ENCODE peak calls at places on chromosome 7, in four cellular contexts. One of them, this sample, is unnamed.

GRCh38 chr7:41696323-41696916 is 6.5 kb downstream of the INHBA start:
- DNase-seq in activated CD4-positive, CD25-positive, alpha-beta regulatory T cell: no peak
- DNase-seq in neural progenitor cell: peak; percentile 90
- DNase-seq in Right ventricle myocardium superior: peak; percentile 86
- DNase-seq in this sample: no peak

GRCh38 chr7:46091071-46091470 is 170.0 kb upstream of the IGFBP3 start:
- DNase-seq in activated CD4-positive, CD25-positive, alpha-beta regulatory T cell: no peak
- DNase-seq in neural progenitor cell: no peak
- DNase-seq in Right ventricle myocardium superior: no peak
- DNase-seq in this sample: no peak

GRCh38 chr7:26694156-26694555 is 170.2 kb downstream of the SKAP2 start:
- DNase-seq in activated CD4-positive, CD25-positive, alpha-beta regulatory T cell: no peak
- DNase-seq in neural progenitor cell: no peak
- DNase-seq in Right ventricle myocardium superior: no peak
- DNase-seq in this sample: no peak

GRCh38 chr7:130256716-130257115 is 9.9 kb upstream of the CPA2 start:
- DNase-seq in activated CD4-positive, CD25-positive, alpha-beta regulatory T cell: no peak
- DNase-seq in neural progenitor cell: peak; percentile 26
- DNase-seq in Right ventricle myocardium superior: no peak
- DNase-seq in this sample: no peak

GRCh38 chr7:55476852-55477780 is 95.2 kb downstream of the VOPP1 start:
- DNase-seq in activated CD4-positive, CD25-positive, alpha-beta regulatory T cell: no peak
- DNase-seq in neural progenitor cell: no peak
- DNase-seq in Right ventricle myocardium superior: no peak
- DNase-seq in this sample: no peak

GRCh38 chr7:33452805-33453502 is 323.6 kb downstream of the BBS9 start:
- DNase-seq in activated CD4-positive, CD25-positive, alpha-beta regulatory T cell: no peak
- DNase-seq in neural progenitor cell: no peak
- DNase-seq in Right ventricle myocardium superior: no peak
- DNase-seq in this sample: no peak

GRCh38 chr7:120043250-120043649 is 229.7 kb upstream of the KCND2 start:
- DNase-seq in activated CD4-positive, CD25-positive, alpha-beta regulatory T cell: no peak
- DNase-seq in neural progenitor cell: no peak
- DNase-seq in Right ventricle myocardium superior: no peak
- DNase-seq in this sample: no peak

GRCh38 chr7:137731436-137731835 is 115.3 kb downstream of the DGKI start:
- DNase-seq in activated CD4-positive, CD25-positive, alpha-beta regulatory T cell: no peak
- DNase-seq in neural progenitor cell: no peak
- DNase-seq in Right ventricle myocardium superior: no peak
- DNase-seq in this sample: no peak

GRCh38 chr7:158277219-158278141 is 310.1 kb downstream of the PTPRN2 start:
- DNase-seq in activated CD4-positive, CD25-positive, alpha-beta regulatory T cell: no peak
- DNase-seq in neural progenitor cell: no peak
- DNase-seq in Right ventricle myocardium superior: no peak
- DNase-seq in this sample: no peak

GRCh38 chr7:21243265-21243664 is 184.6 kb upstream of the SP4 start:
- DNase-seq in activated CD4-positive, CD25-positive, alpha-beta regulatory T cell: no peak
- DNase-seq in neural progenitor cell: no peak
- DNase-seq in Right ventricle myocardium superior: no peak
- DNase-seq in this sample: no peak

GRCh38 chr7:143283344-143283743 is 1.4 kb upstream of the TMEM139 start:
- DNase-seq in activated CD4-positive, CD25-positive, alpha-beta regulatory T cell: no peak
- DNase-seq in neural progenitor cell: no peak
- DNase-seq in Right ventricle myocardium superior: no peak
- DNase-seq in this sample: no peak

GRCh38 chr7:169854-170172 is 22.6 kb upstream of the FAM20C start:
- DNase-seq in activated CD4-positive, CD25-positive, alpha-beta regulatory T cell: no peak
- DNase-seq in neural progenitor cell: no peak
- DNase-seq in Right ventricle myocardium superior: peak; percentile 40
- DNase-seq in this sample: no peak

GRCh38 chr7:112497481-112497880 is 16.7 kb downstream of the LSMEM1 start:
- DNase-seq in activated CD4-positive, CD25-positive, alpha-beta regulatory T cell: no peak
- DNase-seq in neural progenitor cell: no peak
- DNase-seq in Right ventricle myocardium superior: no peak
- DNase-seq in this sample: no peak

GRCh38 chr7:34928052-34928451 is 109.2 kb downstream of the DPY19L1 start:
- DNase-seq in activated CD4-positive, CD25-positive, alpha-beta regulatory T cell: peak; percentile 7
- DNase-seq in neural progenitor cell: peak; percentile 82
- DNase-seq in Right ventricle myocardium superior: peak; percentile 44
- DNase-seq in this sample: no peak

GRCh38 chr7:67692425-67692824 is 695.8 kb downstream of the TYW1 start:
- DNase-seq in activated CD4-positive, CD25-positive, alpha-beta regulatory T cell: no peak
- DNase-seq in neural progenitor cell: no peak
- DNase-seq in Right ventricle myocardium superior: no peak
- DNase-seq in this sample: no peak

GRCh38 chr7:34081931-34082330 is 176.6 kb downstream of the BMPER start:
- DNase-seq in activated CD4-positive, CD25-positive, alpha-beta regulatory T cell: no peak
- DNase-seq in neural progenitor cell: no peak
- DNase-seq in Right ventricle myocardium superior: no peak
- DNase-seq in this sample: no peak

GRCh38 chr7:44977304-44977858 is 1.4 kb downstream of the MYO1G start:
- DNase-seq in activated CD4-positive, CD25-positive, alpha-beta regulatory T cell: peak; percentile 46
- DNase-seq in neural progenitor cell: no peak
- DNase-seq in Right ventricle myocardium superior: no peak
- DNase-seq in this sample: peak; percentile 55